ENCODE peak calls at places on chromosome 5, in four cellular contexts. W, E, K and D are unnamed samples.

GRCh38 chr5:93189707-93190120 is 391.3 kb downstream of the NR2F1-AS1 start:
- DNase-seq in W (no peak), E (peak; percentile 76), K (no peak), D (peak; percentile 18)

GRCh38 chr5:138033916-138034315 is 1.0 kb upstream of the FAM13B start:
- DNase-seq in W (no peak), E (no peak), K (no peak), D (no peak)

GRCh38 chr5:9716838-9717281 is 86.7 kb upstream of the TAS2R1 start:
- DNase-seq in W (no peak), E (no peak), K (no peak), D (no peak)

GRCh38 chr5:144876990-144877389 is 706.3 kb downstream of the KCTD16 start:
- DNase-seq in W (no peak), E (no peak), K (no peak), D (no peak)

GRCh38 chr5:116358911-116359418 is 215.7 kb downstream of the SEMA6A start:
- DNase-seq in W (no peak), E (no peak), K (no peak), D (no peak)

GRCh38 chr5:55758231-55758630 is 20.4 kb downstream of the DDX4 start:
- DNase-seq in W (no peak), E (no peak), K (no peak), D (no peak)

GRCh38 chr5:131394128-131394527 is 130.3 kb downstream of the CDC42SE2 start:
- DNase-seq in W (no peak), E (no peak), K (no peak), D (no peak)

GRCh38 chr5:68479524-68479923 is 264.0 kb downstream of the PIK3R1 start:
- DNase-seq in W (no peak), E (no peak), K (no peak), D (no peak)

GRCh38 chr5:36374275-36374862 is 72.7 kb upstream of the RANBP3L start:
- DNase-seq in W (no peak), E (no peak), K (no peak), D (no peak)

GRCh38 chr5:61332891-61333350 is 863 bp downstream of the ZSWIM6 start:
- DNase-seq in W (peak; percentile 18), E (no peak), K (peak; percentile 42), D (peak; percentile 63)

GRCh38 chr5:40834391-40834848 is 602 bp downstream of the RPL37 start:
- DNase-seq in W (no peak), E (no peak), K (no peak), D (no peak)

GRCh38 chr5:138597660-138598400 is 22.6 kb upstream of the HSPA9 start:
- DNase-seq in W (no peak), E (no peak), K (no peak), D (no peak)

GRCh38 chr5:131396015-131396414 is 132.2 kb downstream of the CDC42SE2 start:
- DNase-seq in W (no peak), E (no peak), K (no peak), D (no peak)

DNA sequence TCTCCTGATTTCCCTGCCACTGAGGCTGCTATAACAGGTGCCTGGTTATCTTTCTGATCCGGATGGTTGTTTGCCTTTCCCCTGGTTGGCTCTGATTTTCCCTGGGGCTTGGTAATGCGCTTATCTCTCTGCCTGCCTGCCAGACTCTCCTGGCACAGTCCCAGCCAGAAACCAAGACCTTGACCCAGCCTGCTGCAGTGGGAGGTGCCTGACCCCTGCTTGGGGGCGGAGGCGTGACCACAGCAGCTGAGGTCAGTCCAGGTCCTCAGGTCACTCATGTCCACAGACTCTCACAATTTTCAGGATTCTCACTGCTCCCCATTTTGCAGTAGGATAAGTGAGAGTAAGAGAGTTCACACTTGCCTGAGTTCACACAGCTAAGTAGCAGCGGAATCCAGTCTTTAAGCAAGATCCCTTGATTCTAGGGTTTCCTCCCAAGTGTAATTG is 24.4 kb upstream of the SYNPO start:
- DNase-seq in W (no peak), E (peak; percentile 70), K (peak; percentile 55), D (no peak)
- TF ChIP-seq HMGXB4 in W (no peak), E (no peak), K (no peak), D (no peak)

GRCh38 chr5:142984016-142984415 is 213.8 kb downstream of the ARHGAP26 start:
- DNase-seq in W (no peak), E (no peak), K (no peak), D (no peak)

GRCh38 chr5:142981475-142981874 is 211.3 kb downstream of the ARHGAP26 start:
- DNase-seq in W (no peak), E (no peak), K (no peak), D (no peak)

GRCh38 chr5:142981886-142982820 is 212.0 kb downstream of the ARHGAP26 start:
- DNase-seq in W (no peak), E (peak; percentile 92), K (no peak), D (no peak)

GRCh38 chr5:142982821-142983200 is 212.6 kb downstream of the ARHGAP26 start:
- DNase-seq in W (peak; percentile 61), E (no peak), K (no peak), D (no peak)

GRCh38 chr5:142984525-142984924 is 214.3 kb downstream of the ARHGAP26 start:
- DNase-seq in W (no peak), E (no peak), K (no peak), D (no peak)
- TF ChIP-seq HMGXB4 in W (no peak), E (no peak), K (no peak), D (no peak)

GRCh38 chr5:5933651-5934050 is 444.7 kb downstream of the MED10 start:
- DNase-seq in W (no peak), E (no peak), K (no peak), D (no peak)
- TF ChIP-seq HMGXB4 in W (no peak), E (no peak), K (no peak), D (no peak)

GRCh38 chr5:142611154-142611553 is 74.7 kb downstream of the FGF1 start:
- DNase-seq in W (peak; percentile 85), E (peak; percentile 48), K (peak; percentile 56), D (peak; percentile 69)

GRCh38 chr5:142610176-142611001 is 75.5 kb downstream of the FGF1 start:
- DNase-seq in W (no peak), E (no peak), K (no peak), D (no peak)

GRCh38 chr5:142614054-142614453 is 71.8 kb downstream of the FGF1 start:
- DNase-seq in W (no peak), E (no peak), K (no peak), D (no peak)

GRCh38 chr5:142612388-142612787 is 73.5 kb downstream of the FGF1 start:
- DNase-seq in W (no peak), E (no peak), K (no peak), D (no peak)

DNA sequence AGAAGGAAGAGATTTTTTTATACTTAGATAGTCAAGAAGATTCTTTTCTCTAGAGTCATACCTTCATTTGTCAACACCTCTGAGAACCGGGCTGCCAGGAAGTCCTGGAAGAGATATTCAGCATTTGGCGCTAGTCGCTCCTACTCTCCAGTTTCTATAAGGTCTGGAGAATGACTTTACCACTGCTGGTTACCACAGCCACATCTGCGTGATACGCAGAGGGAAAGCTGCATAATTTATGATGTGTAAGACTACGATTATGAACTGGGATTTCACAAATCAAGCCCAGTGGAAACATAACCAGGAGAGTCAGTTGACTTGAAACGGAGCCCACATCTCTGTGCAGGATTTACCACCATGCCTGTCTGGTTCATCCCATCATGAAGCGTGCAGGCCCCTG is 72.7 kb downstream of the FGF1 start:
- DNase-seq in W (no peak), E (no peak), K (no peak), D (no peak)
- TF ChIP-seq HMGXB4 in W (no peak), E (no peak), K (no peak), D (no peak)

GRCh38 chr5:67350600-67351315 is 154.2 kb upstream of the CD180 start:
- DNase-seq in W (no peak), E (no peak), K (no peak), D (no peak)
- TF ChIP-seq HMGXB4 in W (no peak), E (no peak), K (no peak), D (no peak)

GRCh38 chr5:73751254-73751914 is 125.4 kb downstream of the ARHGEF28 start:
- DNase-seq in W (no peak), E (no peak), K (no peak), D (no peak)

GRCh38 chr5:73747696-73748380 is 121.8 kb downstream of the ARHGEF28 start:
- DNase-seq in W (no peak), E (no peak), K (no peak), D (no peak)

GRCh38 chr5:73748510-73749410 is 122.8 kb downstream of the ARHGEF28 start:
- DNase-seq in W (no peak), E (no peak), K (no peak), D (no peak)

GRCh38 chr5:73746608-73747007 is 120.6 kb downstream of the ARHGEF28 start:
- DNase-seq in W (no peak), E (peak; percentile 62), K (no peak), D (no peak)

DNA sequence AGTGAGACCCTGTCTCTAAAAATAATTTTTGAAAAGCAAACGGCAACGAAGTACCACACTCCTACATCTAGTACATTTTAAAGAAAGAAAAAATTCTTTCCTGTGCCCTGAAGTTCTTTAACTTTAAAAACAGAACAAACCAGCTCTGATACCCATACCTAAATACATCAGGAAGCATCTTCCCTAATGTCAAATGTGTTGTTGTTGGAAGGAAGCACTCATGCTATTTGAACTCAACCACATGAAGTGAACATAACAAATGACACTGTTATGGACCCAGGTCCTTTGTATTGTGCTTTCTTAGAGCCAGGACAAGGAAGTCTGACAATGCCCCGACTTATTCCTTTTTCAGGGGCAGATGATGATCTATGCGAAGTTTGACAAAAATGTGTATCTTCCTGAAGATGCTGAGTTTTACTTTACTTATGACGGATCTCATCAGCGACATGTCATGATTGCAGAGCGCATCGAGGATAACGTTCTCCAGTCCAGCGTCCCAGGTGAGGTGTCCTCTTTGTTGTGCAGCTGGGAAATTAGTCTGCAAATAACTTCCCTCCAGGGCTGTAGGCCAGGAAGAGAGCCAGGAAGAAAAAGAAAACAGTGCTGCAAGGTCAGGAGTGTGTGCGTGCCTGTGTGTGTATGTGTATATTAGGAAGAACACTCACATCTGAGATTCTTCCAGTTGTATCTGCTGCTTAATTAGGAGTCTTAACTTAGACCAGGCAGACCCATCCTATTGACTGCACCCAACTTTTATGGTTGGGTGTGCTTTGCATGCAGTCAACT is 123.7 kb downstream of the ARHGEF28 start:
- DNase-seq in W (no peak), E (no peak), K (no peak), D (no peak)
- TF ChIP-seq HMGXB4 in W (no peak), E (no peak), K (no peak), D (no peak)

DNA sequence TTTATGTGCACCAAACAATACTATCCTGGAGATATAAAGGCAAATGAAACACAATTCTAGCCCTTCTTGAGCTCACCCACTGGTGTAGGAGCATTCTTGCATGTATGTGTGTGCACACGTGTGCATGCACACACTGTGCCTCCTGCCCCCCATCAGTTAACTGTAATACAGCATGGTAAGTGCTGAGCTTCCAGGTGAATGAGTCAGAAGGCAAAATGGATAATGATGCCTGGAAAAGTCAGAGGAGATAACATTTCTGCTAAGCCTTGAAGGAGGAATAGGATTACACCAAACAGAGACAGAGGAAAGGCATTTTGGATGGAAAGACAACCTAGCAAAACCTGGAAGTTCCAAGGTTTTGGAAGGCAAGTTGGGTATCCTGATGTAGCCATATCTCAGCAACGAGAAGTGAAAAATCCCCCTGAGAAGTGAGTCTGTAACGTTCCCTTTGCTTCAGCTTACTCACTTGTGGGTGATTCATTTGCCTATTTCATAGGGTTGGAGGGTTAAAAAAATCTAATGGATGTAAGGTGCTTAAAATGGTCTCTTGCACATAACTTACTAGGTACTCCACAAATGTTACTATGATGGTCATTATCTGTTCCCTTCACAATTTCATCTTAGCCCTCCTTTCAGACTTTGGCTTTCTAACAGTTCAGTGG is 101.4 kb upstream of the STC2 start:
- DNase-seq in W (no peak), E (no peak), K (no peak), D (no peak)
- TF ChIP-seq HMGXB4 in W (no peak), E (no peak), K (no peak), D (no peak)